ENCODE peak calls at places on chromosomes 5 and 9, in five cellular contexts. One of them, this sample, is unnamed.

GRCh38 chr9:98038958-98039357 is 17.6 kb upstream of the NANS start:
- DNase-seq in AG04450: no peak
- DNase-seq in endothelial cell of umbilical vein: no peak
- DNase-seq in ovary: no peak
- DNase-seq in mammary epithelial cell: no peak
- DNase-seq in this sample: no peak

GRCh38 chr9:87280421-87280820 is 217.2 kb upstream of the DAPK1 start:
- DNase-seq in AG04450: peak
- DNase-seq in endothelial cell of umbilical vein: no peak
- DNase-seq in ovary: no peak
- DNase-seq in mammary epithelial cell: peak
- DNase-seq in this sample: no peak

GRCh38 chr5:143229896-143230675 is 173.4 kb downstream of the NR3C1 start:
- DNase-seq in AG04450: no peak
- DNase-seq in endothelial cell of umbilical vein: no peak
- DNase-seq in ovary: no peak
- DNase-seq in mammary epithelial cell: no peak
- DNase-seq in this sample: no peak

GRCh38 chr5:167684251-167684650 is 607.2 kb upstream of the WWC1 start:
- DNase-seq in AG04450: no peak
- DNase-seq in endothelial cell of umbilical vein: no peak
- DNase-seq in ovary: no peak
- DNase-seq in mammary epithelial cell: peak
- DNase-seq in this sample: no peak

GRCh38 chr5:67244345-67244793 is 47.8 kb upstream of the CD180 start:
- DNase-seq in AG04450: no peak
- DNase-seq in endothelial cell of umbilical vein: peak
- DNase-seq in ovary: no peak
- DNase-seq in mammary epithelial cell: no peak
- DNase-seq in this sample: no peak

GRCh38 chr5:64767959-64768357 is 533 bp downstream of the SREK1IP1 start:
- DNase-seq in AG04450: no peak
- DNase-seq in endothelial cell of umbilical vein: peak
- DNase-seq in ovary: peak
- DNase-seq in mammary epithelial cell: no peak
- DNase-seq in this sample: no peak

GRCh38 chr5:55418994-55419991 is 111.5 kb downstream of the MTREX start:
- DNase-seq in AG04450: peak
- DNase-seq in endothelial cell of umbilical vein: no peak
- DNase-seq in ovary: no peak
- DNase-seq in mammary epithelial cell: no peak
- DNase-seq in this sample: no peak

GRCh38 chr9:33778700-33779351 is 16.5 kb upstream of the PRSS3 start:
- DNase-seq in AG04450: no peak
- DNase-seq in endothelial cell of umbilical vein: peak
- DNase-seq in ovary: no peak
- DNase-seq in mammary epithelial cell: peak
- DNase-seq in this sample: no peak

GRCh38 chr5:177194278-177194677 is 60.7 kb downstream of the NSD1 start:
- DNase-seq in AG04450: peak
- DNase-seq in endothelial cell of umbilical vein: peak
- DNase-seq in ovary: no peak
- DNase-seq in mammary epithelial cell: peak
- DNase-seq in this sample: no peak

DNA sequence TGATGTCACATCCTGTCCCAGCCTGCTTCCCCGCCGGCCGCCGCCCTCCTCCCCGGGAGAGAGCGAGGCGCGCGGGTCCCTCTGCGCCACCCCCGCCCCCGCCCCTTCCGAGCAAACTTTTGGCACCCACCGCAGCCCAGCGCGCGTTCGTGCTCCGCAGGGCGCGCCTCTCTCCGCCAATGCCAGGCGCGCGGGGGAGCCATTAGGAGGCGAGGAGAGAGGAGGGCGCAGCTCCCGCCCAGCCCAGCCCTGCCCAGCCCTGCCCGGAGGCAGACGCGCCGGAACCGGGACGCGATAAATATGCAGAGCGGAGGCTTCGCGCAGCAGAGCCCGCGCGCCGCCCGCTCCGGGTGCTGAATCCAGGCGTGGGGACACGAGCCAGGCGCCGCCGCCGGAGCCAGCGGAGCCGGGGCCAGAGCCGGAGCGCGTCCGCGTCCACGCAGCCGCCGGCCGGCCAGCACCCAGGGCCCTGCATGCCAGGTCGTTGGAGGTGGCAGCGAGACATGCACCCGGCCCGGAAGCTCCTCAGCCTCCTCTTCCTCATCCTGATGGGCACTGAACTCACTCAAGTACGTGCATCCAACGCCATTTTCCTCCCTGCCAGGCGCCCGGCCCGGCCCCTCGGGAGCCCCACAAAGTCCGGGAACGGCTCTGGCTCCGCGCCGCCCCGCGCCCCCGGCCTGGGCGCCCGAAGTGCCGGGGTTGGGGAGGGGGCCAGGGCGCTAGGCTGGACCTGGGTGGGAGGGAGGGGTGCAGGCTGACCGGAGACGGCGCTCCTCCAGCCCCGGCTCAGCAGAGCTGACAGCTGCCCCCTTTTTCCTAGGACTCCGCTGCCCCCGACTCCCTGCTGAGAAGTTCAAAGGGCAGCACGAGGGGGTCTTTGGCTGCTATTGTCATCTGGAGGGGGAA is 12.0 kb upstream of the OLFM1 start:
- DNase-seq in AG04450: no peak
- DNase-seq in endothelial cell of umbilical vein: no peak
- DNase-seq in ovary: peak
- DNase-seq in mammary epithelial cell: peak
- DNase-seq in this sample: peak
- H3K4me3 ChIP-seq in AG04450: no peak
- H3K4me3 ChIP-seq in endothelial cell of umbilical vein: no peak
- H3K4me3 ChIP-seq in ovary: peak
- H3K4me3 ChIP-seq in mammary epithelial cell: no peak
- H3K4me3 ChIP-seq in this sample: peak

GRCh38 chr5:140162781-140163180 is 12.2 kb upstream of the CYSTM1 start:
- DNase-seq in AG04450: no peak
- DNase-seq in endothelial cell of umbilical vein: no peak
- DNase-seq in ovary: no peak
- DNase-seq in mammary epithelial cell: no peak
- DNase-seq in this sample: peak
- H3K27ac ChIP-seq in AG04450: no peak
- H3K27ac ChIP-seq in endothelial cell of umbilical vein: no peak
- H3K27ac ChIP-seq in ovary: no peak
- H3K27ac ChIP-seq in mammary epithelial cell: no peak
- H3K27ac ChIP-seq in this sample: no peak

GRCh38 chr9:107142430-107142829 is 140.6 kb upstream of the RAD23B start:
- DNase-seq in AG04450: no peak
- DNase-seq in endothelial cell of umbilical vein: no peak
- DNase-seq in ovary: no peak
- DNase-seq in mammary epithelial cell: no peak
- DNase-seq in this sample: peak

GRCh38 chr9:107136296-107136695 is 146.8 kb upstream of the RAD23B start:
- DNase-seq in AG04450: no peak
- DNase-seq in endothelial cell of umbilical vein: no peak
- DNase-seq in ovary: no peak
- DNase-seq in mammary epithelial cell: no peak
- DNase-seq in this sample: no peak

GRCh38 chr9:107141967-107142366 is 141.1 kb upstream of the RAD23B start:
- DNase-seq in AG04450: no peak
- DNase-seq in endothelial cell of umbilical vein: no peak
- DNase-seq in ovary: no peak
- DNase-seq in mammary epithelial cell: no peak
- DNase-seq in this sample: no peak

GRCh38 chr9:107137495-107138202 is 145.4 kb upstream of the RAD23B start:
- DNase-seq in AG04450: no peak
- DNase-seq in endothelial cell of umbilical vein: peak
- DNase-seq in ovary: no peak
- DNase-seq in mammary epithelial cell: no peak
- DNase-seq in this sample: no peak

DNA sequence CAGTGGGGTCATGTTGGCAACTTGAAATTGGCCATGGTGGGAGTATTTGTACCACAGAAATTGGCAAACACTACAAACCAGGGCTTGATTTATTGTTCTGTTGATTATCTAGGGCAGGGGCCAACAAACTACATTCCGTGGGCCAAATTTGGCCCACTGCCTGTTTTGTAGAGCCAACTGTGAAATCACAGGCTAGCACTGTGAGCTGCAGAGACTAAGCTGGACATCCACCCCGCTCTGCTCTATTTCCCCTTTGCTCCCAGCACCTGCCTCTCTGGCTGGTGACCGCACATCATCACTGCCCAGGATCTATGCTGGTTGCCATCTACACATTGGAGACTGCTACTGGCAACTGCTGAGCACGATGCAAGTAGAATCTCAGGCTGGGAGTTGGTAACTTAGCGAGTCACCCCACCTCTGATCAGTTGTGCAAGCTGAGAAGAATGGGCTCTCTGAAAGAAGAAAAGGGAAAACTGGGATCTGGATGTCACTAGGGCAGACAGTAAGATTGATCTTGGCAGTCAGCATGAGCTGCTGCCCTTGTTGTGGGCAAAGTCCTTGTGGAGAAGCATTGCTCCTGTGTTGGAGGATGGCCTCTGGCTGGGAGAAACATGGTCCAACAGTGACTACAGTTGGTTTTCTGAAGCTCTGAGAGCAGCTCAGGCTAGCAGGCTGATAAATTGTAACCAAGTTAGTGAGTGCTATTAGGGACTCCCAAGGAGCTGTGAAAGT is 144.7 kb upstream of the RAD23B start:
- DNase-seq in AG04450: no peak
- DNase-seq in endothelial cell of umbilical vein: no peak
- DNase-seq in ovary: no peak
- DNase-seq in mammary epithelial cell: peak
- DNase-seq in this sample: no peak
- H3K4me3 ChIP-seq in AG04450: no peak
- H3K4me3 ChIP-seq in endothelial cell of umbilical vein: no peak
- H3K4me3 ChIP-seq in ovary: no peak
- H3K4me3 ChIP-seq in mammary epithelial cell: no peak
- H3K4me3 ChIP-seq in this sample: no peak

DNA sequence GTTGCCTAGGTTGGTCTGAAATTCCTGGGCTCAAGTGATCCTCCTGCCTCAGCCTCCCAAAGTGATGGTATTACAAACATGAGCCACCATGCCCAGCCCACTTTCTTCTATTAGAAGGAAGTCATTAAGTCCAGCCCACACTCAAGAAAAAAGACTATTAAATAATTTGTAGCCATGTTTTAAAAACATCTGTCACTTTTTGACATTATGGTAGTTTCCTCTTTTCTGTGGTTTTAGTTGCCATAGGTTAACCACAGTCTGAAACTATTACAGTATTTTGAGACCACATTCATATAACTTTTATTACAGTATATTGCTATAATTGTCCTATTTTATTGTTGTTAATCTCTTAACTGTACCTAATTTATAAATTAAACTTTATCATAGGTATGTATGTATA is 31.9 kb upstream of the C5orf24 start:
- DNase-seq in AG04450: no peak
- DNase-seq in endothelial cell of umbilical vein: no peak
- DNase-seq in ovary: no peak
- DNase-seq in mammary epithelial cell: no peak
- DNase-seq in this sample: no peak
- H3K27ac ChIP-seq in AG04450: no peak
- H3K27ac ChIP-seq in endothelial cell of umbilical vein: no peak
- H3K27ac ChIP-seq in ovary: no peak
- H3K27ac ChIP-seq in mammary epithelial cell: no peak
- H3K27ac ChIP-seq in this sample: no peak

GRCh38 chr9:127013597-127013996 is 99.0 kb downstream of the RALGPS1 start:
- DNase-seq in AG04450: no peak
- DNase-seq in endothelial cell of umbilical vein: no peak
- DNase-seq in ovary: no peak
- DNase-seq in mammary epithelial cell: no peak
- DNase-seq in this sample: no peak
- H3K4me3 ChIP-seq in AG04450: no peak
- H3K4me3 ChIP-seq in endothelial cell of umbilical vein: no peak
- H3K4me3 ChIP-seq in ovary: no peak
- H3K4me3 ChIP-seq in mammary epithelial cell: no peak
- H3K4me3 ChIP-seq in this sample: no peak